ENCODE peak calls at places on chromosomes 7 and 10, in six cellular contexts. Z is activated naive CD8-positive, alpha-beta T cell treated with anti-CD3 and anti-CD28 coated beads for 36 hours; M is Calu3; F is GM20000; C is chondrocyte; I is neuronal stem cell. E is an unnamed sample.
A peak's percentile ranks its signal among the peaks of the same experiment; 100 is the strongest.

GRCh38 chr10:98087309-98087708 is 47.1 kb upstream of the R3HCC1L start:
- DNase-seq in Z (no peak), M (no peak), C (no peak), F (no peak), I (no peak), E (no peak)

GRCh38 chr10:70255329-70256299 is 22.4 kb upstream of the PPA1 start:
- DNase-seq in C (no peak), I (no peak), F (peak; percentile 49), M (peak; percentile 89), Z (peak; percentile 19), E (peak; percentile 30)

GRCh38 chr7:73343671-73344380 is 15.9 kb downstream of the FKBP6 start:
- DNase-seq in M (no peak), I (no peak), Z (no peak), C (no peak), F (no peak), E (no peak)

GRCh38 chr7:128352138-128352537 is 8.4 kb upstream of the RBM28 start:
- DNase-seq in F (peak; percentile 54), C (no peak), M (no peak), I (peak; percentile 35), Z (peak; percentile 54), E (peak; percentile 34)

GRCh38 chr7:90216080-90216674 is 4.6 kb downstream of the STEAP2 start:
- DNase-seq in M (no peak), F (no peak), C (no peak), I (no peak), Z (no peak), E (no peak)

GRCh38 chr10:132363921-132364593 is 32.1 kb downstream of the LRRC27 start:
- DNase-seq in Z (no peak), F (no peak), C (peak; percentile 99), M (no peak), I (peak; percentile 55), E (no peak)

GRCh38 chr7:121002755-121003114 is 14.2 kb downstream of the CPED1 start:
- DNase-seq in C (no peak), I (no peak), M (no peak), F (no peak), Z (no peak), E (no peak)

GRCh38 chr10:132709471-132709951 is 76.4 kb downstream of the NKX6-2 start:
- DNase-seq in Z (no peak), I (no peak), M (no peak), F (no peak), C (peak; percentile 77), E (no peak)

GRCh38 chr10:106711313-106711906 is 453.1 kb downstream of the SORCS1 start:
- DNase-seq in I (peak; percentile 9), F (peak; percentile 63), M (peak; percentile 18), Z (peak; percentile 22), C (no peak), E (peak; percentile 53)

GRCh38 chr7:37942934-37943610 is 22.6 kb downstream of the EPDR1 start:
- DNase-seq in M (peak; percentile 67), I (peak; percentile 6), C (no peak), Z (no peak), F (no peak), E (no peak)

GRCh38 chr7:118152149-118152548 is 31.8 kb upstream of the LSM8 start:
- DNase-seq in C (no peak), I (no peak), Z (no peak), M (no peak), F (no peak), E (no peak)

E was measured in activated naive CD4-positive, alpha-beta T cell treated with anti-CD3 and anti-CD28 coated beads, Interleukin-2, amount 10 ng/mL, durations not matched to agents 7 days and 5 days.